ENCODE peak calls at places on chromosome 14, in nine cellular contexts. K is stimulated activated CD8-positive, alpha-beta memory T cell treated with anti-CD3 and anti-CD28 coated beads, Interleukin-2, amount 100 ng/mL, for 48 hours; T is ovary; P is retina; L is WTC11; X is NCI-H1092 treated with DMSO at 0.1 percent for 48 hours; N is ELR; Z is CD4-positive, CD25-positive, alpha-beta regulatory T cell; B is cardiac muscle cell. U is an unnamed sample.

GRCh38 chr14:99427632-99428315 is 52.9 kb downstream of the SETD3 start:
- DNase-seq in K (no peak), T (no peak), P (no peak), L (no peak), X (no peak), N (peak), Z (no peak), B (no peak), U (peak)

GRCh38 chr14:67391266-67391665 is 20.7 kb downstream of the PLEK2 start:
- DNase-seq in K (no peak), T (no peak), P (no peak), L (no peak), X (no peak), N (no peak), Z (peak), B (no peak), U (no peak)

GRCh38 chr14:31261523-31261858 is 53.9 kb upstream of the HECTD1 start:
- DNase-seq in K (no peak), T (no peak), P (no peak), L (no peak), X (no peak), N (no peak), Z (no peak), B (no peak), U (no peak)

GRCh38 chr14:57389646-57390036 is 745 bp upstream of the NAA30 start:
- DNase-seq in K (no peak), T (peak), P (no peak), L (peak), X (no peak), N (no peak), Z (no peak), B (no peak), U (no peak)

GRCh38 chr14:44962573-44963528 is 861 bp downstream of the TOGARAM1 start:
- DNase-seq in K (peak), T (peak), P (no peak), L (peak), X (peak), N (peak), Z (peak), B (peak), U (no peak)

GRCh38 chr14:69013943-69014782 is 35.1 kb upstream of the ACTN1 start:
- DNase-seq in K (no peak), T (no peak), P (no peak), L (peak), X (peak), N (peak), Z (no peak), B (peak), U (no peak)

GRCh38 chr14:106491851-106492250 is 965.5 kb downstream of the TMEM121 start:
- DNase-seq in K (peak), T (no peak), P (no peak), L (peak), X (no peak), N (peak), Z (no peak), B (no peak), U (no peak)

GRCh38 chr14:102768223-102769048 is 8.8 kb upstream of the TRAF3 start:
- DNase-seq in K (no peak), T (no peak), P (no peak), L (no peak), X (no peak), N (no peak), Z (peak), B (no peak), U (no peak)

GRCh38 chr14:103290961-103291360 is 43.1 kb upstream of the EIF5 start:
- DNase-seq in K (no peak), T (no peak), P (no peak), L (no peak), X (no peak), N (no peak), Z (no peak), B (no peak), U (no peak)

GRCh38 chr14:90547968-90548367 is 151.1 kb downstream of the CALM1 start:
- DNase-seq in K (no peak), T (peak), P (no peak), L (no peak), X (no peak), N (no peak), Z (no peak), B (no peak), U (no peak)

GRCh38 chr14:64040044-64040443 is 187.2 kb downstream of the SYNE2 start:
- DNase-seq in K (no peak), T (no peak), P (no peak), L (no peak), X (no peak), N (peak), Z (no peak), B (no peak), U (no peak)